ENCODE peak calls at places on chromosomes 4 and X, in ten cellular contexts. U is psoas muscle, G is heart left ventricle, E is fibroblast of lung, N is hepatocyte, O is small intestine, P is uterus, D is heart right ventricle, F is HCT116, X is ovary. I is an unnamed sample.

GRCh38 chr4:123248260-123248659 is 148.3 kb upstream of the SPRY1 start:
- DNase-seq in P (no peak), D (no peak), X (no peak), N (no peak), E (no peak), U (no peak), O (no peak), F (no peak), G (no peak), I (no peak)

GRCh38 chr4:183681119-183681518 is 22.0 kb downstream of the TRAPPC11 start:
- DNase-seq in U (no peak), D (no peak), O (no peak), E (no peak), N (no peak), F (no peak), P (no peak), G (no peak), X (no peak), I (no peak)

GRCh38 chrX:118595501-118596042 is 100.0 kb downstream of the DOCK11 start:
- DNase-seq in N (no peak), U (no peak), D (no peak), O (no peak), E (peak; percentile 5), F (no peak), P (no peak), G (no peak), X (no peak), I (no peak)

GRCh38 chr4:133146574-133147198 is 2.4 kb upstream of the PCDH10 start:
- DNase-seq in O (peak; percentile 5), F (no peak), N (peak; percentile 69), P (peak; percentile 44), X (peak; percentile 43), G (peak; percentile 43), E (peak; percentile 53), D (no peak), U (no peak), I (peak; percentile 79)

GRCh38 chrX:20361081-20361889 is 94.6 kb upstream of the RPS6KA3 start:
- DNase-seq in E (peak; percentile 80), G (no peak), N (peak; percentile 17), O (peak; percentile 17), P (no peak), X (no peak), F (no peak), U (peak; percentile 17), D (no peak), I (no peak)

GRCh38 chrX:53357799-53358530 is 64.5 kb downstream of the SMC1A start:
- DNase-seq in U (no peak), G (no peak), D (no peak), O (no peak), P (no peak), N (peak; percentile 38), E (peak; percentile 47), F (no peak), X (no peak), I (peak; percentile 39)

GRCh38 chr4:22356996-22357596 is 158.8 kb downstream of the ADGRA3 start:
- DNase-seq in G (no peak), P (no peak), X (no peak), F (no peak), U (no peak), N (peak; percentile 30), O (peak; percentile 29), D (no peak), E (peak; percentile 29), I (peak; percentile 32)

GRCh38 chr4:181030961-181031360 is 1212.2 kb upstream of the TENM3 start:
- DNase-seq in E (peak; percentile 78), G (no peak), F (no peak), O (no peak), D (no peak), U (no peak), N (no peak), X (no peak), P (no peak), I (no peak)

GRCh38 chr4:101933855-101934254 is 143.3 kb downstream of the BANK1 start:
- DNase-seq in O (no peak), G (no peak), N (no peak), D (no peak), P (no peak), X (no peak), F (no peak), E (no peak), U (no peak), I (no peak)

GRCh38 chrX:19386679-19387078 is 43.0 kb downstream of the PDHA1 start:
- DNase-seq in N (no peak), O (no peak), X (no peak), D (no peak), E (no peak), U (no peak), F (no peak), P (no peak), G (no peak), I (no peak)

GRCh38 chrX:77788050-77788449 is 2.0 kb upstream of the ATRX start:
- DNase-seq in O (peak; percentile 86), P (no peak), G (no peak), D (peak; percentile 8), U (no peak), F (peak; percentile 26), E (no peak), N (peak; percentile 6), X (no peak), I (peak; percentile 44)

GRCh38 chrX:150355898-150356297 is 7.2 kb upstream of the MAMLD1 start:
- DNase-seq in F (no peak), U (no peak), E (no peak), G (no peak), P (no peak), D (no peak), N (no peak), X (no peak), O (no peak), I (no peak)

GRCh38 chr4:154565704-154566103 is 2.9 kb downstream of the FGB start:
- DNase-seq in E (no peak), P (no peak), N (no peak), G (no peak), D (no peak), X (no peak), U (no peak), F (no peak), O (no peak), I (no peak)
- H3K4me1 ChIP-seq in E (no peaks in the 10 kb centered on the region), P (no peaks in the 10 kb centered on the region), N (no peaks in the 10 kb centered on the region), G (no peaks in the 10 kb centered on the region), D (no peaks in the 10 kb centered on the region), X (no peaks in the 10 kb centered on the region), U (no peaks in the 10 kb centered on the region), F (no peaks in the 10 kb centered on the region), O (no peaks in the 10 kb centered on the region), I (no peaks in the 10 kb centered on the region)

DNA sequence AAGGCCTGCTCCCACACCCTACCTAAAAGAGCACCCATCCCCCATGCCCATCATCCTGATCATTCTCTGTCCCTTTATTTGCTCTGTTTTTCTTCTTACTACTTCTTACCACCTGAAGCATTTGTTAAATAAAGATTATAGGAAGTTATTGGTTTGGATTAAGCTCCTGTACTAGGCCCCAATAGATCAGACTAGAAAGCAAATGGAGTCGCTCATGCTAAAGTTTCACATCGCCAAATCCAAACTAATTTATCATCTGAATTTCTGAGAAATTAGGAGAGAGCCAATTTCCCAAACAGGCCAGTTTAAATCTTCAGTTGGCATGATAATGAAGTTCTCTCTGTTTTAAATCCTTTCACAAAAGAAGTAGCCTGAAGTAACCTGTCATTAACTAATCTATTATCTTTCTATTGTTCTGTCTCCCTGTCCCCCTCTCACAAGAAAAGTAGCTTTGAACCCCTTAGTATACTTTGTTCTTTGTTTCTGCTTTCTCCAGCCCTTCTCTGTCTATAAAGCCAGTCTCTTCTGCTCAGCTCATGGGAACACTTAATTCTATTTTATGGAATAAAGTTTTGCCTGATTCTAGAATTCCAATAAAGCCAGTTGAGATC is 178.5 kb downstream of the ZNF674 start:
- DNase-seq in E (no peak), D (no peak), X (no peak), P (no peak), G (no peak), U (no peak), F (no peak), N (no peak), O (no peak), I (no peak)
- H3K4me3 ChIP-seq in E (no peak overlapping the region), D (no peak overlapping the region), X (no peak overlapping the region), P (no peak overlapping the region), G (no peak overlapping the region), U (no peak overlapping the region), F (no peak overlapping the region), N (no peak overlapping the region), O (no peak overlapping the region), I (no peak overlapping the region)

DNA sequence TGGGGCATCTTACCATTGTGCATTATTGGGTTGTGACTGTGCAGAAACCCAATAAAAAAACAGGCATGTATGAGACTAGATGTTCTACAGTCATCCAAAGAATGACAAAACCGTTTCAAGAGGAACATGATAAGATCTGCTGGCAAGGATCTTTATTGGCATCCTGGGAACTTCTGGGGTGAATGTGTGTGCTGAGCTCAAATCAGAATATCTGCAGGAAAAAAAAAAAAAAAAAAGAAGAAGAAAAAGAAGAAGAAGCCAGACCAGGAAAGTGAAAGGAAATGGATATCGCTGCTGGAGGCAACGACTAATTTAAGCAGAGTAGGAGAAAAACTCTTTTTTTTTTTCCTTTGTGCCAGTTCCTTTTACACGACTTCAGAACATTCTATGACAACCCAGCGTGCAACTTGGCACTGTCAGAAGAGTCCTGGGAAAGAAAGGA is 484.2 kb upstream of the BOD1L1 start:
- DNase-seq in G (no peak), P (no peak), E (peak; percentile 71), N (no peak), U (no peak), O (no peak), F (no peak), D (no peak), X (no peak), I (peak; percentile 92)
- H3K4me1 ChIP-seq in G (no peaks in the 10 kb centered on the region), P (no peaks in the 10 kb centered on the region), E (peaks cover 4% of the 10 kb centered on the region), N (no peaks in the 10 kb centered on the region), U (no peaks in the 10 kb centered on the region), O (no peaks in the 10 kb centered on the region), F (no peaks in the 10 kb centered on the region), D (no peaks in the 10 kb centered on the region), X (no peaks in the 10 kb centered on the region), I (peaks cover 15% of the 10 kb centered on the region)

GRCh38 chr4:140003851-140004579 is 150.0 kb downstream of the MAML3 start:
- DNase-seq in P (no peak), G (no peak), U (no peak), O (no peak), X (no peak), F (no peak), D (no peak), N (no peak), E (no peak), I (no peak)

GRCh38 chr4:140004580-140005314 is 149.2 kb downstream of the MAML3 start:
- DNase-seq in P (peak; percentile 57), O (no peak), N (peak; percentile 48), F (no peak), U (peak; percentile 59), E (peak; percentile 73), G (peak; percentile 72), X (peak; percentile 61), D (peak; percentile 46), I (peak; percentile 16)

GRCh38 chr4:140005699-140006098 is 148.3 kb downstream of the MAML3 start:
- DNase-seq in U (no peak), N (no peak), E (no peak), O (no peak), D (no peak), G (no peak), X (no peak), F (no peak), P (no peak), I (peak; percentile 18)

DNA sequence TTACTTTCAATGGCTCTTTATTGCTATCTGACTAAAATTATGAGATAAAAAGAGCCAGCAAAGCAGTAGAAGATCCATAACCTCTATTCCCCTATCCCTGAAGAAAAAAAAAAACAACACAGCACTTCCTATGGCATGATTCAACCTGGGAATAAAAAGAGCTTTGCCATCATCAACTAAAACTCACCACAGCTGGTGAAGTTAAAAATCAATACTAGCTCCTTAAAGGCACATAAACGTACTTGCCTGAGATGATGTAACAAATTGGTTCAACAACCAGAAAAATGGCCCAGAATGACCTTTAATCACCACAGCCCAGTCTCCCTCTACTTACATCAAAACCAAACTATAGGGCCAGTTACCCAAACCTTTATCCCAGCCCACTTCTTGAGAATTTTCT is 153.8 kb downstream of the MAML3 start:
- DNase-seq in U (no peak), X (no peak), F (no peak), D (no peak), N (no peak), P (no peak), E (no peak), O (no peak), G (no peak), I (no peak)
- H3K4me3 ChIP-seq in U (no peak overlapping the region), X (no peak overlapping the region), F (no peak overlapping the region), D (no peak overlapping the region), N (no peak overlapping the region), P (no peak overlapping the region), E (no peak overlapping the region), O (no peak overlapping the region), G (no peak overlapping the region), I (no peak overlapping the region)